ENCODE peak calls at places on chromosome 18, in seven cellular contexts. P, O, C, M, D, H and T are unnamed samples.

GRCh38 chr18:56333846-56334245 is 304.5 kb downstream of the TXNL1 start:
- DNase-seq in P (no peak), O (no peak), C (no peak), M (no peak), D (no peak), H (no peak), T (no peak)

GRCh38 chr18:47725656-47726055 is 204.8 kb downstream of the SMAD2 start:
- DNase-seq in P (no peak), O (no peak), C (no peak), M (no peak), D (no peak), H (no peak), T (no peak)

GRCh38 chr18:6955304-6955703 is 162.3 kb downstream of the LAMA1 start:
- DNase-seq in P (no peak), O (no peak), C (no peak), M (no peak), D (no peak), H (no peak), T (no peak)

GRCh38 chr18:41410007-41410406 is 545.0 kb upstream of the PIK3C3 start:
- DNase-seq in P (no peak), O (no peak), C (no peak), M (no peak), D (no peak), H (no peak), T (peak)

GRCh38 chr18:13247506-13247905 is 28.9 kb downstream of the LDLRAD4 start:
- DNase-seq in P (peak), O (no peak), C (no peak), M (no peak), D (no peak), H (no peak), T (no peak)

GRCh38 chr18:35478520-35479435 is 19.0 kb downstream of the INO80C start:
- DNase-seq in P (peak), O (no peak), C (peak), M (no peak), D (peak), H (no peak), T (peak)

GRCh38 chr18:5626130-5626880 is 82.5 kb upstream of the EPB41L3 start:
- DNase-seq in P (no peak), O (no peak), C (no peak), M (no peak), D (no peak), H (peak), T (no peak)

GRCh38 chr18:5058768-5059539 is 138.1 kb downstream of the AKAIN1 start:
- DNase-seq in P (no peak), O (no peak), C (no peak), M (peak), D (peak), H (peak), T (no peak)

GRCh38 chr18:76524900-76525698 is 30.1 kb upstream of the ZNF516 start:
- DNase-seq in P (no peak), O (no peak), C (peak), M (no peak), D (no peak), H (no peak), T (peak)

GRCh38 chr18:22831441-22831904 is 101.7 kb upstream of the RBBP8 start:
- DNase-seq in P (no peak), O (no peak), C (peak), M (no peak), D (peak), H (no peak), T (peak)

GRCh38 chr18:41577529-41577928 is 377.5 kb upstream of the PIK3C3 start:
- DNase-seq in P (no peak), O (no peak), C (no peak), M (no peak), D (no peak), H (no peak), T (no peak)

GRCh38 chr18:8706545-8706980 is 1.2 kb downstream of the MTCL1 start:
- DNase-seq in P (no peak), O (no peak), C (no peak), M (no peak), D (peak), H (peak), T (no peak)

GRCh38 chr18:35344736-35345459 is 678 bp upstream of the ZNF24 start:
- DNase-seq in P (no peak), O (no peak), C (no peak), M (no peak), D (no peak), H (no peak), T (peak)

GRCh38 chr18:63624863-63625262 is 19.2 kb downstream of the SERPINB4 start:
- DNase-seq in P (no peak), O (no peak), C (no peak), M (no peak), D (no peak), H (no peak), T (no peak)

GRCh38 chr18:9804517-9805104 is 81.2 kb upstream of the TXNDC2 start:
- DNase-seq in P (no peak), O (no peak), C (no peak), M (no peak), D (peak), H (no peak), T (no peak)

GRCh38 chr18:2979871-2980606 is 32.9 kb downstream of the LPIN2 start:
- DNase-seq in P (no peak), O (no peak), C (peak), M (no peak), D (peak), H (peak), T (no peak)

GRCh38 chr18:28504100-28504499 is 327.2 kb upstream of the CDH2 start:
- DNase-seq in P (no peak), O (no peak), C (no peak), M (no peak), D (no peak), H (no peak), T (no peak)

GRCh38 chr18:75517286-75517685 is 89.8 kb upstream of the SMIM21 start:
- DNase-seq in P (no peak), O (no peak), C (no peak), M (no peak), D (no peak), H (no peak), T (no peak)